ENCODE peak calls at places on chromosome 12, in seven cellular contexts. One of them, this sample, is unnamed. For H3K9me3, the result is how much of the 10 kb centered on the place peaks cover.

GRCh38 chr12:46558696-46559095 is 186.1 kb upstream of the SLC38A2 start:
- DNase-seq in transverse colon: no peak
- DNase-seq in effector memory CD4-positive, alpha-beta T cell: no peak
- DNase-seq in astrocyte: no peak
- DNase-seq in uterus: no peak
- DNase-seq in cardiac muscle cell: no peak
- DNase-seq in lung: no peak
- DNase-seq in this sample: no peak

GRCh38 chr12:119868992-119869391 is 8.1 kb downstream of the CIT start:
- DNase-seq in uterus: no peak
- DNase-seq in lung: no peak
- DNase-seq in effector memory CD4-positive, alpha-beta T cell: no peak
- DNase-seq in transverse colon: no peak
- DNase-seq in cardiac muscle cell: peak
- DNase-seq in astrocyte: no peak
- DNase-seq in this sample: no peak

GRCh38 chr12:12779529-12779928 is 5.9 kb upstream of the APOLD1 start:
- DNase-seq in uterus: no peak
- DNase-seq in transverse colon: no peak
- DNase-seq in lung: no peak
- DNase-seq in effector memory CD4-positive, alpha-beta T cell: no peak
- DNase-seq in cardiac muscle cell: peak
- DNase-seq in astrocyte: peak
- DNase-seq in this sample: no peak

GRCh38 chr12:93913845-93914244 is 234.5 kb upstream of the PLXNC1 start:
- DNase-seq in astrocyte: peak
- DNase-seq in cardiac muscle cell: peak
- DNase-seq in uterus: no peak
- DNase-seq in transverse colon: no peak
- DNase-seq in lung: no peak
- DNase-seq in effector memory CD4-positive, alpha-beta T cell: no peak
- DNase-seq in this sample: no peak

GRCh38 chr12:48105321-48105866 is 485 bp downstream of the SENP1 start:
- DNase-seq in lung: no peak
- DNase-seq in effector memory CD4-positive, alpha-beta T cell: peak
- DNase-seq in transverse colon: no peak
- DNase-seq in astrocyte: peak
- DNase-seq in cardiac muscle cell: no peak
- DNase-seq in uterus: no peak
- DNase-seq in this sample: no peak

GRCh38 chr12:47419500-47419899 is 286.3 kb downstream of the RPAP3 start:
- DNase-seq in cardiac muscle cell: no peak
- DNase-seq in uterus: no peak
- DNase-seq in transverse colon: no peak
- DNase-seq in astrocyte: peak
- DNase-seq in lung: no peak
- DNase-seq in effector memory CD4-positive, alpha-beta T cell: no peak
- DNase-seq in this sample: no peak

GRCh38 chr12:95653761-95654546 is 102.7 kb upstream of the USP44 start:
- DNase-seq in effector memory CD4-positive, alpha-beta T cell: no peak
- DNase-seq in cardiac muscle cell: peak
- DNase-seq in astrocyte: peak
- DNase-seq in lung: no peak
- DNase-seq in transverse colon: no peak
- DNase-seq in uterus: no peak
- DNase-seq in this sample: no peak

GRCh38 chr12:25715147-25715546 is 162.1 kb upstream of the LMNTD1 start:
- DNase-seq in uterus: no peak
- DNase-seq in cardiac muscle cell: no peak
- DNase-seq in lung: no peak
- DNase-seq in transverse colon: no peak
- DNase-seq in astrocyte: no peak
- DNase-seq in effector memory CD4-positive, alpha-beta T cell: no peak
- DNase-seq in this sample: no peak

GRCh38 chr12:14417717-14418116 is 52.2 kb downstream of the ATF7IP start:
- DNase-seq in astrocyte: peak
- DNase-seq in effector memory CD4-positive, alpha-beta T cell: peak
- DNase-seq in uterus: peak
- DNase-seq in cardiac muscle cell: peak
- DNase-seq in lung: peak
- DNase-seq in transverse colon: peak
- DNase-seq in this sample: peak

GRCh38 chr12:3207858-3208257 is 130.7 kb downstream of the TSPAN9 start:
- DNase-seq in uterus: no peak
- DNase-seq in cardiac muscle cell: no peak
- DNase-seq in transverse colon: no peak
- DNase-seq in lung: no peak
- DNase-seq in astrocyte: no peak
- DNase-seq in effector memory CD4-positive, alpha-beta T cell: no peak
- DNase-seq in this sample: no peak

GRCh38 chr12:107320929-107321618 is 227.7 kb upstream of the CRY1 start:
- DNase-seq in lung: no peak
- DNase-seq in cardiac muscle cell: peak
- DNase-seq in effector memory CD4-positive, alpha-beta T cell: peak
- DNase-seq in uterus: no peak
- DNase-seq in transverse colon: peak
- DNase-seq in astrocyte: peak
- DNase-seq in this sample: no peak

GRCh38 chr12:7265251-7265650 is 38.6 kb upstream of the ACSM4 start:
- DNase-seq in transverse colon: no peak
- DNase-seq in cardiac muscle cell: no peak
- DNase-seq in uterus: no peak
- DNase-seq in astrocyte: no peak
- DNase-seq in lung: no peak
- DNase-seq in effector memory CD4-positive, alpha-beta T cell: no peak
- DNase-seq in this sample: no peak

GRCh38 chr12:90211017-90211416 is 502.4 kb upstream of the ATP2B1 start:
- DNase-seq in uterus: no peak
- DNase-seq in effector memory CD4-positive, alpha-beta T cell: no peak
- DNase-seq in astrocyte: peak
- DNase-seq in transverse colon: no peak
- DNase-seq in lung: no peak
- DNase-seq in cardiac muscle cell: peak
- DNase-seq in this sample: no peak

GRCh38 chr12:28766398-28766797 is 382.7 kb upstream of the FAR2 start:
- DNase-seq in uterus: no peak
- DNase-seq in lung: no peak
- DNase-seq in cardiac muscle cell: no peak
- DNase-seq in effector memory CD4-positive, alpha-beta T cell: no peak
- DNase-seq in transverse colon: no peak
- DNase-seq in astrocyte: no peak
- DNase-seq in this sample: no peak

GRCh38 chr12:132160671-132161045 is 16.4 kb downstream of the NOC4L start:
- DNase-seq in transverse colon: no peak
- DNase-seq in uterus: no peak
- DNase-seq in astrocyte: no peak
- DNase-seq in lung: no peak
- DNase-seq in effector memory CD4-positive, alpha-beta T cell: no peak
- DNase-seq in cardiac muscle cell: no peak
- DNase-seq in this sample: peak

GRCh38 chr12:85663631-85664030 is 172.6 kb downstream of the RASSF9 start:
- DNase-seq in transverse colon: no peak
- DNase-seq in astrocyte: no peak
- DNase-seq in effector memory CD4-positive, alpha-beta T cell: no peak
- DNase-seq in lung: no peak
- DNase-seq in uterus: no peak
- DNase-seq in cardiac muscle cell: no peak
- DNase-seq in this sample: no peak

GRCh38 chr12:30796508-30796780 is 41.7 kb upstream of the CAPRIN2 start:
- DNase-seq in lung: no peak
- DNase-seq in transverse colon: peak
- DNase-seq in effector memory CD4-positive, alpha-beta T cell: no peak
- DNase-seq in cardiac muscle cell: peak
- DNase-seq in astrocyte: peak
- DNase-seq in uterus: no peak
- DNase-seq in this sample: peak

DNA sequence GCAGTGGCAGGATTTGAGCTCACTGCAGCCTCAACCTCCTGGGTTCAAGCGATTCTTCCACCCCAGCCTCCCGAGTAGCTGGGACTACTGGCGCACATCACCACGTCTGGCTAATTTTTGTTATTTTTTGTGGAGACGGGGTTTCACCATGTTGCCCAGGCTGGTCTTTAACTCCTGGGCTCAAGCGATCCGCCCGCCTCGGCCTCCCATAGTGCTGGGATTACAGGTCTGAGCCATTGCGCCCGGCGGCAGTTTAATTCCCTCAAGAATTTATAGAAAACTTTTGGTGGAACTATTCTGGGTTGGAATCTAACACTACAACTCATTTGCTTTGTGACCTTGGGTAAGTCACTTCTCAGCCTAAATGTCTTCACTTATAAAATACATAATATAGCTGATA is 1.8 kb upstream of the SP1 start:
- DNase-seq in uterus: no peak
- DNase-seq in transverse colon: no peak
- DNase-seq in effector memory CD4-positive, alpha-beta T cell: no peak
- DNase-seq in astrocyte: no peak
- DNase-seq in cardiac muscle cell: no peak
- DNase-seq in lung: no peak
- DNase-seq in this sample: peak
- H3K4me3 ChIP-seq in uterus: no peak
- H3K4me3 ChIP-seq in transverse colon: no peak
- H3K4me3 ChIP-seq in effector memory CD4-positive, alpha-beta T cell: no peak
- H3K4me3 ChIP-seq in astrocyte: no peak
- H3K4me3 ChIP-seq in cardiac muscle cell: no peak
- H3K4me3 ChIP-seq in lung: no peak
- H3K4me3 ChIP-seq in this sample: no peak

GRCh38 chr12:50296554-50296953 is 13.2 kb upstream of the LIMA1 start:
- DNase-seq in cardiac muscle cell: no peak
- DNase-seq in transverse colon: no peak
- DNase-seq in uterus: no peak
- DNase-seq in astrocyte: no peak
- DNase-seq in lung: no peak
- DNase-seq in effector memory CD4-positive, alpha-beta T cell: no peak
- DNase-seq in this sample: no peak
- H3K27ac ChIP-seq in cardiac muscle cell: no peak
- H3K27ac ChIP-seq in transverse colon: peak
- H3K27ac ChIP-seq in uterus: peak
- H3K27ac ChIP-seq in astrocyte: no peak
- H3K27ac ChIP-seq in lung: no peak
- H3K27ac ChIP-seq in effector memory CD4-positive, alpha-beta T cell: no peak
- H3K27ac ChIP-seq in this sample: no peak

GRCh38 chr12:105554223-105554678 is 223.8 kb downstream of the C12orf75 start:
- DNase-seq in uterus: no peak
- DNase-seq in astrocyte: peak
- DNase-seq in cardiac muscle cell: no peak
- DNase-seq in lung: no peak
- DNase-seq in effector memory CD4-positive, alpha-beta T cell: no peak
- DNase-seq in transverse colon: no peak
- DNase-seq in this sample: no peak

GRCh38 chr12:105554856-105555255 is 224.4 kb downstream of the C12orf75 start:
- DNase-seq in uterus: no peak
- DNase-seq in effector memory CD4-positive, alpha-beta T cell: no peak
- DNase-seq in transverse colon: no peak
- DNase-seq in astrocyte: no peak
- DNase-seq in lung: no peak
- DNase-seq in cardiac muscle cell: no peak
- DNase-seq in this sample: no peak

GRCh38 chr12:105555556-105555973 is 225.1 kb downstream of the C12orf75 start:
- DNase-seq in cardiac muscle cell: no peak
- DNase-seq in astrocyte: no peak
- DNase-seq in lung: no peak
- DNase-seq in effector memory CD4-positive, alpha-beta T cell: no peak
- DNase-seq in transverse colon: no peak
- DNase-seq in uterus: no peak
- DNase-seq in this sample: no peak

GRCh38 chr12:105547786-105548185 is 217.3 kb downstream of the C12orf75 start:
- DNase-seq in effector memory CD4-positive, alpha-beta T cell: no peak
- DNase-seq in uterus: no peak
- DNase-seq in cardiac muscle cell: no peak
- DNase-seq in transverse colon: no peak
- DNase-seq in astrocyte: peak
- DNase-seq in lung: no peak
- DNase-seq in this sample: no peak

DNA sequence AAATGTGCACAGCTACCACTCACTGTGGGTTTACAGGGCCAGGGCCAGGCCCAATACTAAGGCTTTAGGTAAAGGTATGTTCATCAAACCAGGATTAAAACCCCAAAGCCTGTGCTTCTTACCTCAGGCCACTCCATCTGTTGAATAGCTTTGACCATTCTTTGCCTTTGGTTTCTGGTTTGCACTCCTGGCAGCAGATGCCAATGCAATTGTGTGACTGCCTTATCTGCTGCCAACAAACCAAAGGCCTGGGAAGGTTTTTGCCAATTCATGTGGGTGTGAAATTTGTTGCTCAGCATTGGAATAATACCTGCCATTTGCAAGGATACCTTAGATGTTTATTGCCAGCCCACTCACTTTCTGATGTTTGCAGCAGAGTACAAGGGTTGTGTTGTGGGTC is 221.6 kb downstream of the C12orf75 start:
- DNase-seq in transverse colon: no peak
- DNase-seq in uterus: no peak
- DNase-seq in astrocyte: no peak
- DNase-seq in effector memory CD4-positive, alpha-beta T cell: no peak
- DNase-seq in cardiac muscle cell: no peak
- DNase-seq in lung: no peak
- DNase-seq in this sample: no peak
- H3K9me3 ChIP-seq in transverse colon: under half
- H3K9me3 ChIP-seq in uterus: under half
- H3K9me3 ChIP-seq in astrocyte: under half
- H3K9me3 ChIP-seq in effector memory CD4-positive, alpha-beta T cell: under half
- H3K9me3 ChIP-seq in cardiac muscle cell: under half
- H3K9me3 ChIP-seq in lung: under half
- H3K9me3 ChIP-seq in this sample: under half

DNA sequence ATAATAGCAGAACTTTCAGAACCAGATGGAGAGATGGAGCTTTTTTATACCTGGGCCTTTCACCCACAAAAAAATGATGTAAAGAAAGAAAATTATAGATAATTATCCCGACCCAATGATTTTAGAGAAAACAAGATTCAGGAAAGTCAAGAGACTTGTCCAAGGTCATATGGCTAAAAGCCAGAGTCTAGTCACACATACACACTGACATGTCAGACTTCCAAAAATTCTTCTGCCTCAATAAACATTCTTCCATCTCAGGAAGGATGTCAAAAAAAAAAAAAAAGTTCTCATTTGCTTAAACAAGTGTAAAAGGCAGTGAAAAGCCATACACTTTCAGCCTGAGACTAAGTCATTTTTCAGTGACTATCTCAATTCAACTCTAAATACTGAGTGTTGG is 116.0 kb downstream of the PRICKLE1 start:
- DNase-seq in astrocyte: no peak
- DNase-seq in cardiac muscle cell: no peak
- DNase-seq in lung: no peak
- DNase-seq in transverse colon: no peak
- DNase-seq in effector memory CD4-positive, alpha-beta T cell: no peak
- DNase-seq in uterus: no peak
- DNase-seq in this sample: no peak
- H3K4me3 ChIP-seq in astrocyte: no peak
- H3K4me3 ChIP-seq in cardiac muscle cell: no peak
- H3K4me3 ChIP-seq in lung: no peak
- H3K4me3 ChIP-seq in transverse colon: no peak
- H3K4me3 ChIP-seq in effector memory CD4-positive, alpha-beta T cell: no peak
- H3K4me3 ChIP-seq in uterus: no peak
- H3K4me3 ChIP-seq in this sample: no peak

GRCh38 chr12:9240776-9241175 is 32.6 kb upstream of the PZP start:
- DNase-seq in astrocyte: no peak
- DNase-seq in lung: no peak
- DNase-seq in effector memory CD4-positive, alpha-beta T cell: no peak
- DNase-seq in uterus: no peak
- DNase-seq in transverse colon: no peak
- DNase-seq in cardiac muscle cell: no peak
- DNase-seq in this sample: no peak
- H3K27ac ChIP-seq in astrocyte: no peak
- H3K27ac ChIP-seq in lung: no peak
- H3K27ac ChIP-seq in effector memory CD4-positive, alpha-beta T cell: no peak
- H3K27ac ChIP-seq in uterus: peak
- H3K27ac ChIP-seq in transverse colon: no peak
- H3K27ac ChIP-seq in cardiac muscle cell: no peak
- H3K27ac ChIP-seq in this sample: no peak